ENCODE peak calls at places on chromosomes 3 and 15, in four cellular contexts. M, E, Q and Z are unnamed samples.

GRCh38 chr3:134374791-134375541 is 719 bp upstream of the AMOTL2 start:
- DNase-seq in M (no peak), E (peak), Q (no peak), Z (peak)

GRCh38 chr3:43290961-43291360 is 4.6 kb downstream of the SNRK start:
- DNase-seq in M (no peak), E (no peak), Q (peak), Z (no peak)

GRCh38 chr3:155102329-155102728 is 22.2 kb downstream of the MME start:
- DNase-seq in M (no peak), E (no peak), Q (no peak), Z (no peak)

GRCh38 chr3:8982509-8982908 is 19.2 kb upstream of the RAD18 start:
- DNase-seq in M (no peak), E (no peak), Q (peak), Z (no peak)

GRCh38 chr3:8882171-8882593 is 81.1 kb downstream of the RAD18 start:
- DNase-seq in M (no peak), E (no peak), Q (no peak), Z (no peak)

GRCh38 chr3:67415504-67415903 is 238.9 kb downstream of the SUCLG2 start:
- DNase-seq in M (no peak), E (no peak), Q (peak), Z (no peak)

GRCh38 chr3:15660055-15660940 is 58.8 kb downstream of the BTD start:
- DNase-seq in M (no peak), E (no peak), Q (no peak), Z (no peak)

GRCh38 chr3:17070560-17070959 is 185.8 kb downstream of the PLCL2 start:
- DNase-seq in M (no peak), E (no peak), Q (peak), Z (peak)

GRCh38 chr3:53350652-53351051 is 3.3 kb upstream of the DCP1A start:
- DNase-seq in M (peak), E (no peak), Q (peak), Z (no peak)

DNA sequence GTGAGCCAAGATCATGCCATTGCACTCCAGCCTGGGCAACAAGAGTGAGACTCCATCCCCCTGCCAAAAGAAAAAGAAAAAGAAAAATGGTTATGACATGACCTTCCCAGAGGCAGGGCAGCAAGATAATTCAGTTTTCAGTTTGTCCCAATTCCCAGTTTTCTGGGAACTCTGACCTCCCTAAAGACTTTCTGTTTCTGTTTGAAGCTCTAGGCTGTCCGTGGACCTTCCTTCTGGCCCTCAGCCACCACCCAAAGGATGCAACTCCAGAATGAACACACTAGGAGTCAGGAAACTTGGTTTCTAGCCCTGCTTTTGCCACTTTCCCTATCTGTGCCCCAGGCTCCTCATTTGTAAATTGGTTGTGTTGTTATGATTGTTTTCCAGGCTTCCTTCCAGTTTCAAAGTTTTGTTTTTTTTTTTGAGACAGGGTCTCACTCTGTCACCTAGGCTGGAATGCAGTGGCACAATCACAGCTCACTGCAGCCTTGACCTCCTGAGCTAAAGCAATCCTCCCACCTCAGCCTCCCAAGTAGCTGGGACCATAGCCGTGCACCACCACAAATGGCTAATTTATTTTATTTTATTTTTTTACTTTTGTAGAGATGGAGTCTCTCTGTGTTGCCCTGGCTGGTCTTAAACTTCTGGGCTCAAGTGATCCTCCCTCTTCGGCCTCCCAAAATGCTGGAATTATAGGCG is 68.6 kb downstream of the CDC25A start:
- DNase-seq in M (no peak), E (no peak), Q (peak), Z (peak)
- TF ChIP-seq CTCF in M (no peak), E (no peak), Q (peak), Z (no peak)

DNA sequence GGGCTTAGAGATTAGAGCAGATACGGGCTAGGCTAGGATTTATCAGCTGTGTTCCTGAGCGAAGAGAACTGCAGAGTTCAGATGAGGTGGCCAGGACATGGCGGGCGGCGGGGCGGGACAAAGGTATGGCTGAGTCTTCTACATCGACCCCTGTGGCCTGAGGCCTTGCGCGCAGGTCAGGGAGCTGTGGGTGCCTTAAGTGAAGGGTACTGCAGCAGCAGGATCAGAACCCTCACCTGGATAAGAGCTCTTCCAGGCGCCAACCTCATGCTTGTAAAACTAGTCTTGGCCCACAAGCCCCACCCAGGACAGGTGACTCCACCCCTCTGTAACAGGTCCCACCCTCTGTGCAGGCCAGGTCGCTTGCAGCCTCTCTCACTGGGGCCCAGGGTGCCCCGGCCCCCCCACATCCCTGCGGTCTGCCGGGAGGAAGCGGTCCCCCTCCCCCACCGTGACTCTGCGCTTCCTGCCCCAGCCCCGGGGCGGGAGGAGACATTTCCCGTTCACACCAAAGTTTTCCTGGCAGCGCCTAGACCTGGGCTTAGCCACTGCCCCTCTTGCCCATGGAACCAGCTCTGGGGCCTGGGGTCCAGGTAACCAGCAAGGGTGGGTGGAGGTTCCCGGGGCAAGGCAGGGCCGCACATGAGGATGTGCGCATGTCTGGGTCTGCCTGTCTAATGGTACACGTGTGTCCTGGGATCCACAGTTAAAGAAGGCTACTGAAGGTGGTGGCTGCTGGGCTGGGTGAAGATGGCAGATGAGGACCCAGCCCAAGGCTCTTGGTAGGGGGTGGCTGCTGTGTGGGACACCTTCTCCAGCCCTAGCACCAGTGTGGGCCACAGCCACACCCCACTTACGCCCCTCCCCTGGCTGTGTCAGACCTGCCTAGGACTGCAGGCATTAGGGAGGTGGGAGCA is 8.3 kb downstream of the NBEAL2 start:
- DNase-seq in M (peak), E (peak), Q (no peak), Z (peak)
- H3K4me3 ChIP-seq in M (peak), E (peak), Q (no peak), Z (no peak)

GRCh38 chr15:73017987-73018386 is 34.3 kb upstream of the NEO1 start:
- DNase-seq in M (no peak), E (no peak), Q (peak), Z (no peak)

GRCh38 chr15:73010154-73011152 is 41.8 kb upstream of the NEO1 start:
- DNase-seq in M (no peak), E (no peak), Q (no peak), Z (no peak)

GRCh38 chr15:73019733-73020132 is 32.5 kb upstream of the NEO1 start:
- DNase-seq in M (no peak), E (no peak), Q (no peak), Z (no peak)

GRCh38 chr15:73014904-73015303 is 37.4 kb upstream of the NEO1 start:
- DNase-seq in M (no peak), E (no peak), Q (no peak), Z (no peak)

GRCh38 chr15:73015493-73015892 is 36.8 kb upstream of the NEO1 start:
- DNase-seq in M (no peak), E (no peak), Q (no peak), Z (no peak)
- TF ChIP-seq CTCF in M (no peak), E (no peak), Q (peak), Z (no peak)

GRCh38 chr3:113169876-113170452 is 41.4 kb upstream of the BOC start:
- DNase-seq in M (no peak), E (no peak), Q (no peak), Z (no peak)

GRCh38 chr3:113173102-113173501 is 38.3 kb upstream of the BOC start:
- DNase-seq in M (no peak), E (no peak), Q (no peak), Z (no peak)

GRCh38 chr3:113179235-113179829 is 32.0 kb upstream of the BOC start:
- DNase-seq in M (no peak), E (no peak), Q (no peak), Z (no peak)

GRCh38 chr3:113174806-113175490 is 36.4 kb upstream of the BOC start:
- DNase-seq in M (no peak), E (no peak), Q (peak), Z (no peak)
- H3K4me3 ChIP-seq in M (no peak), E (no peak), Q (no peak), Z (no peak)

GRCh38 chr15:70795311-70795665 is 31.9 kb upstream of the UACA start:
- DNase-seq in M (no peak), E (no peak), Q (peak), Z (no peak)
- TF ChIP-seq CTCF in M (no peak), E (no peak), Q (no peak), Z (no peak)

GRCh38 chr3:32420138-32420981 is 28.7 kb downstream of the CMTM7 start:
- DNase-seq in M (peak), E (no peak), Q (no peak), Z (no peak)
- H3K4me3 ChIP-seq in M (peak), E (no peak), Q (no peak), Z (no peak)